ENCODE peak calls at places on chromosomes 2 and 18, in ten cellular contexts. P, X, K, S, O, T, N, A, E and I are unnamed samples.

GRCh38 chr18:21745234-21745633 is 4.6 kb downstream of the MIB1 start:
- DNase-seq in P (peak; percentile 11), X (no peak), K (no peak), S (no peak), O (no peak), T (no peak), N (no peak), A (no peak), E (no peak), I (no peak)

GRCh38 chr2:197828464-197829135 is 24.2 kb downstream of the PLCL1 start:
- DNase-seq in P (no peak), X (no peak), K (no peak), S (no peak), O (no peak), T (no peak), N (no peak), A (no peak), E (no peak), I (no peak)

GRCh38 chr18:50287028-50287440 is 458 bp downstream of the CXXC1 start:
- DNase-seq in P (no peak), X (no peak), K (no peak), S (no peak), O (peak; percentile 61), T (no peak), N (no peak), A (no peak), E (no peak), I (no peak)

GRCh38 chr18:23547806-23548205 is 38.5 kb downstream of the NPC1 start:
- DNase-seq in P (no peak), X (no peak), K (no peak), S (no peak), O (no peak), T (peak; percentile 33), N (peak; percentile 54), A (no peak), E (no peak), I (peak; percentile 21)

GRCh38 chr2:120503793-120504571 is 158.0 kb downstream of the INHBB start:
- DNase-seq in P (no peak), X (no peak), K (no peak), S (no peak), O (peak; percentile 94), T (peak; percentile 59), N (no peak), A (peak; percentile 52), E (peak; percentile 96), I (peak; percentile 50)

GRCh38 chr2:204078003-204078698 is 141.6 kb downstream of the ICOS start:
- DNase-seq in P (no peak), X (no peak), K (no peak), S (no peak), O (no peak), T (no peak), N (no peak), A (no peak), E (no peak), I (no peak)

GRCh38 chr2:222038086-222038802 is 260.6 kb downstream of the PAX3 start:
- DNase-seq in P (no peak), X (no peak), K (no peak), S (no peak), O (no peak), T (peak; percentile 47), N (no peak), A (peak; percentile 47), E (no peak), I (no peak)

GRCh38 chr2:74835831-74836674 is 2.1 kb downstream of the HK2 start:
- DNase-seq in P (peak; percentile 49), X (no peak), K (no peak), S (no peak), O (no peak), T (peak; percentile 53), N (no peak), A (no peak), E (peak; percentile 91), I (peak; percentile 54)

GRCh38 chr2:126220336-126220735 is 435.6 kb upstream of the GYPC start:
- DNase-seq in P (no peak), X (no peak), K (no peak), S (no peak), O (no peak), T (peak; percentile 22), N (no peak), A (no peak), E (no peak), I (no peak)

GRCh38 chr2:12321017-12321641 is 395.6 kb upstream of the TRIB2 start:
- DNase-seq in P (no peak), X (no peak), K (no peak), S (no peak), O (peak; percentile 72), T (peak; percentile 93), N (no peak), A (peak; percentile 100), E (peak; percentile 69), I (peak; percentile 79)

GRCh38 chr18:3984163-3984757 is 470.8 kb downstream of the DLGAP1 start:
- DNase-seq in P (no peak), X (no peak), K (no peak), S (no peak), O (no peak), T (no peak), N (no peak), A (no peak), E (no peak), I (no peak)

GRCh38 chr2:42102606-42103450 is 55.0 kb downstream of the PKDCC start:
- DNase-seq in P (peak; percentile 39), X (no peak), K (peak; percentile 44), S (no peak), O (peak; percentile 72), T (peak; percentile 54), N (peak; percentile 59), A (no peak), E (peak; percentile 69), I (peak; percentile 55)

GRCh38 chr18:25516121-25516520 is 164.2 kb upstream of the ZNF521 start:
- DNase-seq in P (no peak), X (no peak), K (no peak), S (no peak), O (no peak), T (no peak), N (no peak), A (no peak), E (no peak), I (no peak)

GRCh38 chr2:209344349-209344748 is 79.5 kb upstream of the MAP2 start:
- DNase-seq in P (no peak), X (no peak), K (no peak), S (no peak), O (no peak), T (no peak), N (no peak), A (no peak), E (no peak), I (no peak)

GRCh38 chr2:118249531-118249930 is 161.3 kb downstream of the INSIG2 start:
- DNase-seq in P (no peak), X (no peak), K (no peak), S (no peak), O (no peak), T (peak; percentile 55), N (peak; percentile 4), A (no peak), E (no peak), I (no peak)

GRCh38 chr2:9206991-9207640 is 504 bp downstream of the ASAP2 start:
- DNase-seq in P (no peak), X (no peak), K (no peak), S (no peak), O (peak; percentile 61), T (peak; percentile 43), N (no peak), A (peak; percentile 48), E (peak; percentile 92), I (peak; percentile 33)

GRCh38 chr18:50097702-50098101 is 97.2 kb downstream of the MYO5B start:
- DNase-seq in P (no peak), X (no peak), K (no peak), S (no peak), O (peak; percentile 67), T (no peak), N (peak; percentile 85), A (peak; percentile 84), E (no peak), I (peak; percentile 29)

GRCh38 chr2:233026211-233026813 is 6.2 kb upstream of the NEU2 start:
- DNase-seq in P (no peak), X (no peak), K (no peak), S (no peak), O (no peak), T (peak; percentile 84), N (no peak), A (peak; percentile 41), E (no peak), I (peak; percentile 31)

GRCh38 chr18:71018816-71019215 is 730.0 kb downstream of the SOCS6 start:
- DNase-seq in P (no peak), X (no peak), K (no peak), S (no peak), O (no peak), T (no peak), N (no peak), A (no peak), E (no peak), I (no peak)

GRCh38 chr2:1081411-1082225 is 131.0 kb downstream of the SNTG2 start:
- DNase-seq in P (no peak), X (no peak), K (no peak), S (no peak), O (peak; percentile 56), T (peak; percentile 14), N (no peak), A (peak; percentile 38), E (peak; percentile 92), I (peak; percentile 61)

GRCh38 chr2:172710584-172711024 is 25.0 kb upstream of the RAPGEF4 start:
- DNase-seq in P (peak; percentile 34), X (peak; percentile 10), K (peak; percentile 60), S (no peak), O (no peak), T (peak; percentile 77), N (peak; percentile 65), A (peak; percentile 34), E (peak; percentile 92), I (peak; percentile 83)

GRCh38 chr2:70645733-70646420 is 92.3 kb upstream of the TGFA start:
- DNase-seq in P (no peak), X (no peak), K (no peak), S (no peak), O (no peak), T (peak; percentile 8), N (no peak), A (no peak), E (no peak), I (no peak)